ENCODE peak calls at places on chromosomes 13 and 19, in five cellular contexts. E, M, X, Q and K are unnamed samples.

GRCh38 chr19:41166888-41167804 is 25.9 kb upstream of the CYP2S1 start:
- DNase-seq in X (no peak), Q (no peak), E (no peak), M (no peak), K (no peak)

GRCh38 chr19:35986664-35987570 is 8.1 kb upstream of the SDHAF1 start:
- DNase-seq in X (no peak), M (no peak), E (no peak), Q (no peak), K (no peak)

GRCh38 chr19:11942843-11943108 is 17.9 kb downstream of the ZNF700 start:
- DNase-seq in M (no peak), E (no peak), X (no peak), Q (peak; percentile 30), K (no peak)

GRCh38 chr19:18496167-18496979 is 25.5 kb downstream of the ELL start:
- DNase-seq in X (peak; percentile 18), E (peak; percentile 80), Q (peak; percentile 82), M (peak; percentile 78), K (no peak)

GRCh38 chr19:47107201-47107952 is 6.2 kb downstream of the ZC3H4 start:
- DNase-seq in E (peak; percentile 45), M (no peak), X (no peak), Q (peak; percentile 78), K (no peak)

GRCh38 chr13:44048326-44048725 is 168.6 kb downstream of the LACC1 start:
- DNase-seq in Q (peak; percentile 46), X (peak; percentile 24), E (no peak), M (no peak), K (no peak)

GRCh38 chr13:113050856-113051431 is 54.6 kb upstream of the F7 start:
- DNase-seq in E (no peak), X (no peak), Q (no peak), M (no peak), K (peak; percentile 74)

GRCh38 chr13:84192125-84192524 is 309.9 kb upstream of the SLITRK1 start:
- DNase-seq in X (no peak), E (peak; percentile 76), Q (peak; percentile 9), M (no peak), K (no peak)

GRCh38 chr13:105979131-105979530 is 556.3 kb downstream of the EFNB2 start:
- DNase-seq in Q (peak; percentile 80), X (no peak), M (no peak), E (no peak), K (no peak)

GRCh38 chr19:38737297-38737865 is 6.9 kb downstream of the CAPN12 start:
- DNase-seq in X (no peak), E (no peak), M (no peak), Q (no peak), K (no peak)

GRCh38 chr13:94305934-94306333 is 173.5 kb downstream of the DCT start:
- DNase-seq in E (peak; percentile 18), Q (no peak), X (no peak), M (no peak), K (no peak)

GRCh38 chr19:18833849-18834643 is 2.3 kb downstream of the UPF1 start:
- DNase-seq in Q (peak; percentile 28), X (peak; percentile 56), E (no peak), M (no peak), K (no peak)

GRCh38 chr13:41332829-41333228 is 21.8 kb downstream of the NAA16 start:
- DNase-seq in M (no peak), Q (no peak), X (no peak), E (no peak), K (no peak)

GRCh38 chr13:51451134-51451466 is 1.7 kb downstream of the INTS6 start:
- DNase-seq in X (no peak), M (no peak), E (no peak), Q (no peak), K (no peak)

GRCh38 chr13:81020010-81020409 is 679.1 kb upstream of the SPRY2 start:
- DNase-seq in E (no peak), M (no peak), Q (no peak), X (no peak), K (no peak)

GRCh38 chr19:3767050-3767449 is 4.6 kb downstream of the MRPL54 start:
- DNase-seq in M (no peak), X (no peak), E (no peak), Q (no peak), K (no peak)

GRCh38 chr19:16327911-16328823 is 3.5 kb downstream of the KLF2 start:
- DNase-seq in Q (no peak), X (no peak), E (peak; percentile 86), M (peak; percentile 33), K (peak; percentile 85)

GRCh38 chr13:85536706-85537105 is 262.5 kb downstream of the SLITRK6 start:
- DNase-seq in Q (peak; percentile 60), X (no peak), M (no peak), E (peak; percentile 64), K (no peak)

GRCh38 chr13:98239156-98240076 is 62.3 kb upstream of the RNF113B start:
- DNase-seq in E (no peak), X (no peak), M (no peak), Q (no peak), K (no peak)

GRCh38 chr13:110265682-110266430 is 41.1 kb downstream of the COL4A1 start:
- DNase-seq in E (no peak), X (no peak), Q (no peak), M (no peak), K (peak; percentile 91)

GRCh38 chr13:94416454-94417080 is 62.9 kb downstream of the DCT start:
- DNase-seq in E (peak; percentile 24), X (no peak), M (no peak), Q (peak; percentile 49), K (no peak)

GRCh38 chr13:74210693-74211393 is 76.6 kb upstream of the KLF12 start:
- DNase-seq in Q (peak; percentile 61), X (no peak), M (no peak), E (peak; percentile 98), K (peak; percentile 55)

GRCh38 chr13:22227895-22228294 is 557.0 kb downstream of the FGF9 start:
- DNase-seq in M (no peak), X (no peak), Q (no peak), E (no peak), K (no peak)

GRCh38 chr13:60230593-60230992 is 66.9 kb upstream of the DIAPH3 start:
- DNase-seq in E (peak; percentile 1), Q (no peak), M (no peak), X (peak; percentile 49), K (no peak)

GRCh38 chr13:72204291-72204690 is 337.3 kb upstream of the DACH1 start:
- DNase-seq in M (no peak), Q (peak; percentile 61), E (no peak), X (no peak), K (no peak)

GRCh38 chr19:34661357-34661756 is 15.6 kb downstream of the SCGB2B2 start:
- DNase-seq in X (no peak), M (peak; percentile 41), E (no peak), Q (no peak), K (no peak)

GRCh38 chr19:35869327-35870123 is 1.2 kb downstream of the APLP1 start:
- DNase-seq in X (no peak), M (peak; percentile 85), E (peak; percentile 61), Q (peak; percentile 81), K (peak; percentile 88)

GRCh38 chr19:2079865-2080301 is 16.2 kb downstream of the MOB3A start:
- DNase-seq in E (no peak), X (no peak), M (no peak), Q (no peak), K (no peak)

GRCh38 chr19:2077398-2077797 is 18.7 kb downstream of the MOB3A start:
- DNase-seq in E (no peak), M (no peak), Q (no peak), X (no peak), K (no peak)

GRCh38 chr19:2079076-2079864 is 16.9 kb downstream of the MOB3A start:
- DNase-seq in Q (no peak), M (no peak), E (no peak), X (no peak), K (no peak)

GRCh38 chr19:2076481-2077082 is 19.5 kb downstream of the MOB3A start:
- DNase-seq in Q (no peak), E (no peak), X (no peak), M (no peak), K (no peak)

GRCh38 chr19:2077833-2078619 is 18.1 kb downstream of the MOB3A start:
- DNase-seq in E (no peak), X (no peak), Q (no peak), M (no peak), K (no peak)
- H3K27ac ChIP-seq in E (no peak overlapping the region), X (no peak overlapping the region), Q (no peak overlapping the region), M (no peak overlapping the region), K (no peak overlapping the region)

GRCh38 chr19:7488736-7489353 is at the start of gene PEX11G:
- DNase-seq in M (peak; percentile 92), Q (peak; percentile 94), X (peak; percentile 63), E (peak; percentile 81), K (peak; percentile 98)
- H3K4me1 ChIP-seq in M (peaks cover 14% of the 10 kb centered on the region), Q (peaks cover 9% of the 10 kb centered on the region), X (no peaks in the 10 kb centered on the region), E (no peaks in the 10 kb centered on the region), K (no peaks in the 10 kb centered on the region)

GRCh38 chr19:54107876-54108490 is 5.3 kb downstream of the NDUFA3 start:
- DNase-seq in X (no peak), Q (no peak), E (no peak), M (peak; percentile 10), K (peak; percentile 67)
- H3K36me3 ChIP-seq in X (no peaks in the 10 kb centered on the region), Q (peaks cover 29% of the 10 kb centered on the region), E (peaks cover 47% of the 10 kb centered on the region), M (peaks cover 26% of the 10 kb centered on the region), K (no peaks in the 10 kb centered on the region)

GRCh38 chr19:10334340-10335148 is 1.2 kb upstream of the RAVER1 start:
- DNase-seq in Q (peak; percentile 99), M (peak; percentile 98), E (peak; percentile 93), X (no peak), K (peak; percentile 95)
- H3K27ac ChIP-seq in Q (peak overlapping the region; percentile 5), M (peak overlapping the region; percentile 65), E (peak overlapping the region; percentile 70), X (no peak overlapping the region), K (peak overlapping the region; percentile 15)